ENCODE peak calls at places on chromosomes 16 and 17, in five cellular contexts. Y, N, O, J and P are unnamed samples.
A peak's percentile ranks its signal among the peaks of the same experiment; 100 is the strongest.

GRCh38 chr16:85656351-85657266 is 32.1 kb downstream of the GINS2 start:
- DNase-seq in J (no peak), N (no peak), O (no peak), Y (no peak), P (no peak)

GRCh38 chr16:85301171-85301690 is 189.0 kb upstream of the CIBAR2 start:
- DNase-seq in J (no peak), N (no peak), Y (no peak), O (no peak), P (no peak)

GRCh38 chr16:89073346-89074221 is 20.1 kb upstream of the ACSF3 start:
- DNase-seq in O (no peak), J (no peak), N (no peak), Y (no peak), P (no peak)

GRCh38 chr17:34913001-34913400 is 48.3 kb downstream of the CCT6B start:
- DNase-seq in O (no peak), Y (no peak), N (no peak), J (no peak), P (no peak)

GRCh38 chr16:4136229-4136813 is 20.1 kb upstream of the ADCY9 start:
- DNase-seq in N (no peak), O (peak; percentile 30), J (no peak), Y (no peak), P (no peak)

GRCh38 chr17:75307957-75308731 is 18.9 kb upstream of the SLC25A19 start:
- DNase-seq in N (no peak), Y (no peak), J (no peak), O (no peak), P (no peak)

GRCh38 chr17:34363183-34363661 is at the start of gene CCL1:
- DNase-seq in Y (no peak), J (no peak), O (no peak), N (no peak), P (no peak)

GRCh38 chr17:77892469-77893143 is 65.9 kb upstream of the TNRC6C start:
- DNase-seq in O (no peak), Y (no peak), N (peak; percentile 13), J (no peak), P (no peak)

GRCh38 chr16:74844041-74844826 is 69.6 kb upstream of the FA2H start:
- DNase-seq in J (no peak), O (no peak), N (no peak), Y (no peak), P (peak; percentile 24)

GRCh38 chr17:57278740-57279387 is 22.5 kb downstream of the MSI2 start:
- DNase-seq in Y (no peak), J (no peak), O (no peak), N (no peak), P (no peak)

GRCh38 chr16:50202926-50203624 is 50.0 kb downstream of the TENT4B start:
- DNase-seq in N (peak; percentile 93), O (peak; percentile 8), Y (peak; percentile 95), J (no peak), P (peak; percentile 93)

GRCh38 chr16:48965391-48965790 is 316.2 kb downstream of the CBLN1 start:
- DNase-seq in Y (no peak), N (peak; percentile 50), O (peak; percentile 20), J (no peak), P (peak; percentile 16)

GRCh38 chr17:29569245-29569950 is 897 bp downstream of the TP53I13 start:
- DNase-seq in J (no peak), Y (no peak), O (no peak), N (peak; percentile 43), P (no peak)

GRCh38 chr17:12034538-12034937 is 13.9 kb downstream of the MAP2K4 start:
- DNase-seq in J (no peak), Y (no peak), N (no peak), O (no peak), P (no peak)

GRCh38 chr16:14562691-14563491 is 67.2 kb downstream of the PARN start:
- DNase-seq in J (no peak), N (peak; percentile 39), Y (no peak), O (peak; percentile 58), P (peak; percentile 90)

GRCh38 chr16:75099738-75100615 is 16.6 kb downstream of the LDHD start:
- DNase-seq in J (no peak), O (no peak), N (no peak), Y (no peak), P (no peak)

GRCh38 chr17:14719942-14720341 is 419.1 kb downstream of the HS3ST3B1 start:
- DNase-seq in Y (no peak), J (no peak), O (no peak), N (no peak), P (no peak)

GRCh38 chr16:6573577-6573976 is 759.1 kb upstream of the RBFOX1 start:
- DNase-seq in Y (no peak), O (no peak), J (no peak), N (no peak), P (no peak)

GRCh38 chr17:57868007-57868774 is 18.3 kb upstream of the MRPS23 start:
- DNase-seq in Y (peak; percentile 91), N (peak; percentile 90), O (no peak), J (no peak), P (peak; percentile 81)

GRCh38 chr16:67257486-67258159 is 8.8 kb downstream of the SLC9A5 start:
- DNase-seq in Y (no peak), N (no peak), O (no peak), J (no peak), P (no peak)

GRCh38 chr17:37465058-37465616 is 24.6 kb upstream of the DUSP14 start:
- DNase-seq in J (no peak), N (peak; percentile 52), O (no peak), Y (peak; percentile 68), P (peak; percentile 96)

GRCh38 chr17:78374631-78375274 is 3.7 kb upstream of the PGS1 start:
- DNase-seq in J (no peak), Y (no peak), N (peak; percentile 90), O (no peak), P (peak; percentile 80)

GRCh38 chr17:43861960-43862359 is 15.0 kb downstream of the CD300LG start:
- DNase-seq in J (no peak), O (no peak), Y (no peak), N (no peak), P (no peak)

GRCh38 chr17:33125552-33125950 is 133.9 kb downstream of the SPACA3 start:
- DNase-seq in J (no peak), Y (no peak), N (no peak), O (no peak), P (no peak)

GRCh38 chr16:89359296-89360147 is 130.8 kb downstream of the ANKRD11 start:
- DNase-seq in J (no peak), Y (no peak), N (no peak), O (no peak), P (peak; percentile 65)

GRCh38 chr16:23464196-23464595 is 11.2 kb upstream of the COG7 start:
- DNase-seq in O (no peak), J (no peak), Y (no peak), N (no peak), P (no peak)

GRCh38 chr17:36000730-36001108 is 634 bp downstream of the CCL15 start:
- DNase-seq in O (no peak), Y (no peak), N (no peak), J (peak; percentile 64), P (no peak)

GRCh38 chr16:56605475-56605874 is 2.9 kb upstream of the MT2A start:
- DNase-seq in O (no peak), Y (no peak), J (no peak), N (no peak), P (no peak)

GRCh38 chr16:81624718-81625543 is 154.2 kb upstream of the PLCG2 start:
- DNase-seq in J (no peak), N (no peak), O (no peak), Y (no peak), P (no peak)

GRCh38 chr17:75893305-75894048 is 3.3 kb downstream of the TRIM65 start:
- DNase-seq in Y (no peak), O (no peak), J (no peak), N (no peak), P (no peak)

GRCh38 chr17:75250009-75250471 is 11.4 kb downstream of the GGA3 start:
- DNase-seq in N (peak; percentile 57), J (no peak), Y (peak; percentile 26), O (no peak), P (peak; percentile 74)

GRCh38 chr17:62139141-62139540 is 74.1 kb upstream of the MED13 start:
- DNase-seq in Y (no peak), N (no peak), O (no peak), J (no peak), P (no peak)

GRCh38 chr17:68020451-68020779 is 15.1 kb upstream of the KPNA2 start:
- DNase-seq in Y (no peak), N (no peak), O (peak; percentile 70), J (no peak), P (no peak)

GRCh38 chr17:37179893-37180292 is 195.9 kb upstream of the C17orf78 start:
- DNase-seq in J (no peak), N (peak; percentile 71), Y (no peak), O (no peak), P (peak; percentile 76)

GRCh38 chr16:678858-679807 is 1.1 kb upstream of the STUB1 start:
- DNase-seq in N (peak; percentile 67), J (no peak), Y (no peak), O (peak; percentile 58), P (peak; percentile 40)

GRCh38 chr17:56658648-56659047 is 65.1 kb downstream of the NOG start:
- DNase-seq in Y (no peak), J (no peak), N (no peak), O (no peak), P (no peak)

GRCh38 chr17:77140166-77140877 is 447 bp upstream of the SEC14L1 start:
- DNase-seq in J (peak; percentile 98), N (peak; percentile 98), Y (peak; percentile 95), O (peak; percentile 100), P (peak; percentile 94)

GRCh38 chr17:82400830-82401229 is 17.3 kb upstream of the HEXD start:
- DNase-seq in J (no peak), O (no peak), Y (no peak), N (no peak), P (no peak)

GRCh38 chr17:82551779-82552457 is 32.4 kb downstream of the FOXK2 start:
- DNase-seq in J (no peak), Y (no peak), N (peak; percentile 69), O (peak; percentile 54), P (peak; percentile 65)